ENCODE peak calls at places on chromosomes 1 and 21, in nine cellular contexts. One of them, this sample, is unnamed. For H3K27me3, the result is how much of the 10 kb centered on the place peaks cover.

GRCh38 chr1:21762022-21762404 is 20.9 kb downstream of the USP48 start:
- DNase-seq in left ventricle myocardium inferior: no peak
- DNase-seq in CD8-positive, alpha-beta memory T cell: no peak
- DNase-seq in endodermal cell: no peak
- DNase-seq in heart left ventricle: no peak
- DNase-seq in left lung: no peak
- DNase-seq in IMR-90: no peak
- DNase-seq in ovary: no peak
- DNase-seq in mesendoderm: no peak
- DNase-seq in this sample: no peak

GRCh38 chr1:201624741-201625646 is 86.1 kb downstream of the NAV1 start:
- DNase-seq in left ventricle myocardium inferior: no peak
- DNase-seq in CD8-positive, alpha-beta memory T cell: no peak
- DNase-seq in endodermal cell: no peak
- DNase-seq in heart left ventricle: no peak
- DNase-seq in left lung: no peak
- DNase-seq in IMR-90: peak
- DNase-seq in ovary: no peak
- DNase-seq in mesendoderm: no peak
- DNase-seq in this sample: no peak

GRCh38 chr1:228371741-228372182 is 34.9 kb downstream of the TRIM11 start:
- DNase-seq in left ventricle myocardium inferior: no peak
- DNase-seq in CD8-positive, alpha-beta memory T cell: no peak
- DNase-seq in endodermal cell: no peak
- DNase-seq in heart left ventricle: no peak
- DNase-seq in left lung: no peak
- DNase-seq in IMR-90: no peak
- DNase-seq in ovary: no peak
- DNase-seq in mesendoderm: no peak
- DNase-seq in this sample: peak

GRCh38 chr1:170707116-170707515 is 43.2 kb downstream of the PRRX1 start:
- DNase-seq in left ventricle myocardium inferior: no peak
- DNase-seq in CD8-positive, alpha-beta memory T cell: no peak
- DNase-seq in endodermal cell: no peak
- DNase-seq in heart left ventricle: no peak
- DNase-seq in left lung: no peak
- DNase-seq in IMR-90: no peak
- DNase-seq in ovary: no peak
- DNase-seq in mesendoderm: no peak
- DNase-seq in this sample: no peak

GRCh38 chr1:145983206-145983675 is 13.1 kb downstream of the TXNIP start:
- DNase-seq in left ventricle myocardium inferior: no peak
- DNase-seq in CD8-positive, alpha-beta memory T cell: no peak
- DNase-seq in endodermal cell: no peak
- DNase-seq in heart left ventricle: no peak
- DNase-seq in left lung: no peak
- DNase-seq in IMR-90: no peak
- DNase-seq in ovary: no peak
- DNase-seq in mesendoderm: no peak
- DNase-seq in this sample: no peak

GRCh38 chr21:34544032-34544496 is 32.1 kb upstream of the KCNE1 start:
- DNase-seq in left ventricle myocardium inferior: peak
- DNase-seq in CD8-positive, alpha-beta memory T cell: no peak
- DNase-seq in endodermal cell: peak
- DNase-seq in heart left ventricle: no peak
- DNase-seq in left lung: no peak
- DNase-seq in IMR-90: peak
- DNase-seq in ovary: peak
- DNase-seq in mesendoderm: peak
- DNase-seq in this sample: peak

GRCh38 chr1:162151900-162152829 is 82.7 kb downstream of the NOS1AP start:
- DNase-seq in left ventricle myocardium inferior: no peak
- DNase-seq in CD8-positive, alpha-beta memory T cell: no peak
- DNase-seq in endodermal cell: no peak
- DNase-seq in heart left ventricle: no peak
- DNase-seq in left lung: no peak
- DNase-seq in IMR-90: peak
- DNase-seq in ovary: no peak
- DNase-seq in mesendoderm: no peak
- DNase-seq in this sample: no peak

GRCh38 chr1:157961805-157962762 is 31.4 kb upstream of the KIRREL1 start:
- DNase-seq in left ventricle myocardium inferior: no peak
- DNase-seq in CD8-positive, alpha-beta memory T cell: no peak
- DNase-seq in endodermal cell: no peak
- DNase-seq in heart left ventricle: no peak
- DNase-seq in left lung: no peak
- DNase-seq in IMR-90: peak
- DNase-seq in ovary: no peak
- DNase-seq in mesendoderm: peak
- DNase-seq in this sample: no peak

GRCh38 chr1:57218487-57219079 is 205.3 kb downstream of the DAB1 start:
- DNase-seq in left ventricle myocardium inferior: no peak
- DNase-seq in CD8-positive, alpha-beta memory T cell: no peak
- DNase-seq in endodermal cell: peak
- DNase-seq in heart left ventricle: no peak
- DNase-seq in left lung: no peak
- DNase-seq in IMR-90: peak
- DNase-seq in ovary: no peak
- DNase-seq in mesendoderm: peak
- DNase-seq in this sample: no peak

GRCh38 chr1:55321947-55322346 is 106.8 kb upstream of the USP24 start:
- DNase-seq in left ventricle myocardium inferior: no peak
- DNase-seq in CD8-positive, alpha-beta memory T cell: no peak
- DNase-seq in endodermal cell: peak
- DNase-seq in heart left ventricle: no peak
- DNase-seq in left lung: no peak
- DNase-seq in IMR-90: peak
- DNase-seq in ovary: no peak
- DNase-seq in mesendoderm: no peak
- DNase-seq in this sample: no peak

GRCh38 chr1:201153474-201154388 is 543 bp downstream of the TMEM9 start:
- DNase-seq in left ventricle myocardium inferior: no peak
- DNase-seq in CD8-positive, alpha-beta memory T cell: no peak
- DNase-seq in endodermal cell: no peak
- DNase-seq in heart left ventricle: no peak
- DNase-seq in left lung: no peak
- DNase-seq in IMR-90: peak
- DNase-seq in ovary: no peak
- DNase-seq in mesendoderm: peak
- DNase-seq in this sample: no peak

GRCh38 chr1:234936631-234937389 is 191.8 kb downstream of the TOMM20 start:
- DNase-seq in left ventricle myocardium inferior: no peak
- DNase-seq in CD8-positive, alpha-beta memory T cell: no peak
- DNase-seq in endodermal cell: no peak
- DNase-seq in heart left ventricle: no peak
- DNase-seq in left lung: no peak
- DNase-seq in IMR-90: no peak
- DNase-seq in ovary: no peak
- DNase-seq in mesendoderm: no peak
- DNase-seq in this sample: no peak

DNA sequence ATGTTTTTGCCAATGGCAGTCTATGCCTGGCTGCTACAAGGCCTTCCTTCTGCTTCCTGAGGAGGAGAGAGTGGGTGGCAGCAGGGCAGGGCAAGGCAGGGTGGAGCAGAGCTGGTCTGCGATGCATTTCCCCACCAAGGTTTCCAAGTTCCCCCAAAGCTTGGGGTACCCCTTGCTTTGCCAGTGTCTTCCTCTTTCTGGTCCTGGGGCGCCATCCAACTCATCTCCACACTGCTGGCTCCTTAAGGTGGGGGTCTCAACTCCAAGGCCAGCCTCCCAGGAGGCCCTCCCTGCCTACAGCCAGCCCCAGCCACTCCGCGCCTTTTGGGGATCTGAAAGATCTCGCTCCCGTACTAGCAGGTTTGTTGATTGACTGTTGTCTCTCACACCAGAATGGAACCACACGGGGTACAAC is 3.9 kb upstream of the SKI start:
- DNase-seq in left ventricle myocardium inferior: no peak
- DNase-seq in CD8-positive, alpha-beta memory T cell: no peak
- DNase-seq in endodermal cell: no peak
- DNase-seq in heart left ventricle: no peak
- DNase-seq in left lung: no peak
- DNase-seq in IMR-90: no peak
- DNase-seq in ovary: no peak
- DNase-seq in mesendoderm: no peak
- DNase-seq in this sample: peak
- H3K27me3 ChIP-seq in left ventricle myocardium inferior: under half
- H3K27me3 ChIP-seq in CD8-positive, alpha-beta memory T cell: under half
- H3K27me3 ChIP-seq in endodermal cell: under half
- H3K27me3 ChIP-seq in heart left ventricle: under half
- H3K27me3 ChIP-seq in left lung: under half
- H3K27me3 ChIP-seq in IMR-90: under half
- H3K27me3 ChIP-seq in ovary: under half
- H3K27me3 ChIP-seq in mesendoderm: under half
- H3K27me3 ChIP-seq in this sample: under half

DNA sequence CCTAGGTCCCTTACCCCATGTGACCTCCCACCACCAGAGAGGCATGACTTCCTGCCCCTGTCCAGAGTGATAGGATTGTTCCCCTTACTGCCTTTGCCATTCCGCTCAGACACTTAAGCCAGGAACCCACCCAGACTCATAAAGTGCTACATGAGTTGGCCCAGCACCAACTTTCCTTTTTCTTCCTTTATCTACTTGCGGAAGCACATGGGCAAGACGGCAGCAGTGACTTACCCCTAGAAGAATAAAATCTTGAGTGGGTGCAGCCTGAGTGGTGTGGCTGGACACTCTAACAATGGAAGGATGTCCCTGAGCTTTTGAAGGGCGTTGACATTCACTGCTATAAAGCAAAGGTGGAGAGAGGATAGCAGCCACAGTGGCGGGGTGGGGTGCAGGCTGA is 100.1 kb downstream of the MAB21L3 start:
- DNase-seq in left ventricle myocardium inferior: no peak
- DNase-seq in CD8-positive, alpha-beta memory T cell: no peak
- DNase-seq in endodermal cell: no peak
- DNase-seq in heart left ventricle: no peak
- DNase-seq in left lung: no peak
- DNase-seq in IMR-90: no peak
- DNase-seq in ovary: no peak
- DNase-seq in mesendoderm: no peak
- DNase-seq in this sample: no peak
- H3K27me3 ChIP-seq in left ventricle myocardium inferior: under half
- H3K27me3 ChIP-seq in CD8-positive, alpha-beta memory T cell: under half
- H3K27me3 ChIP-seq in endodermal cell: under half
- H3K27me3 ChIP-seq in heart left ventricle: under half
- H3K27me3 ChIP-seq in left lung: under half
- H3K27me3 ChIP-seq in IMR-90: under half
- H3K27me3 ChIP-seq in ovary: under half
- H3K27me3 ChIP-seq in mesendoderm: under half
- H3K27me3 ChIP-seq in this sample: under half

DNA sequence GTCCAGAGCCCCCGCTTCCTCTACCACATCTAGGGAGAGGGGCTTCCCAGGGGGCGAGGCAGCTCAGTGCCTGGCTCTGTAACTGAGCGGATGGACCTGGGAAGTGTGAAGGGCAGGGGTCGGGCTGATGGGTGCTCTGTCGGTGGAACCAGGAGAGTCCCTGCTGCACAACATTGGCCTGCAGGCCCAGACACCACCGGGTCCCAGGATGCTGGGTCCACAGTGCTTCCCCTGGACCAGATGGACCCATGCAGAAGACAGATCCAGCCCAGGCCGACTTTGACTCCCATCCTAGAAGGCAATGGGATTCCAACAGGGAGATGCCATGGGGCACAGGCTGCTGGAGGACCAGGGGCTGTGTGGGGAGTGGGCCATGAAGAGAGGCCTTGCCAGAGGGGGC is 212.9 kb downstream of the GRIK3 start:
- DNase-seq in left ventricle myocardium inferior: no peak
- DNase-seq in CD8-positive, alpha-beta memory T cell: no peak
- DNase-seq in endodermal cell: no peak
- DNase-seq in heart left ventricle: no peak
- DNase-seq in left lung: no peak
- DNase-seq in IMR-90: no peak
- DNase-seq in ovary: no peak
- DNase-seq in mesendoderm: no peak
- DNase-seq in this sample: no peak
- H3K27me3 ChIP-seq in left ventricle myocardium inferior: half or more
- H3K27me3 ChIP-seq in CD8-positive, alpha-beta memory T cell: under half
- H3K27me3 ChIP-seq in endodermal cell: under half
- H3K27me3 ChIP-seq in heart left ventricle: half or more
- H3K27me3 ChIP-seq in left lung: under half
- H3K27me3 ChIP-seq in IMR-90: under half
- H3K27me3 ChIP-seq in ovary: under half
- H3K27me3 ChIP-seq in mesendoderm: under half
- H3K27me3 ChIP-seq in this sample: under half

GRCh38 chr1:34212673-34213072 is 36.0 kb downstream of the C1orf94 start:
- DNase-seq in left ventricle myocardium inferior: no peak
- DNase-seq in CD8-positive, alpha-beta memory T cell: no peak
- DNase-seq in endodermal cell: no peak
- DNase-seq in heart left ventricle: no peak
- DNase-seq in left lung: no peak
- DNase-seq in IMR-90: no peak
- DNase-seq in ovary: no peak
- DNase-seq in mesendoderm: no peak
- DNase-seq in this sample: no peak
- H3K27me3 ChIP-seq in left ventricle myocardium inferior: half or more
- H3K27me3 ChIP-seq in CD8-positive, alpha-beta memory T cell: under half
- H3K27me3 ChIP-seq in endodermal cell: half or more
- H3K27me3 ChIP-seq in heart left ventricle: under half
- H3K27me3 ChIP-seq in left lung: under half
- H3K27me3 ChIP-seq in IMR-90: under half
- H3K27me3 ChIP-seq in ovary: under half
- H3K27me3 ChIP-seq in mesendoderm: under half
- H3K27me3 ChIP-seq in this sample: under half

DNA sequence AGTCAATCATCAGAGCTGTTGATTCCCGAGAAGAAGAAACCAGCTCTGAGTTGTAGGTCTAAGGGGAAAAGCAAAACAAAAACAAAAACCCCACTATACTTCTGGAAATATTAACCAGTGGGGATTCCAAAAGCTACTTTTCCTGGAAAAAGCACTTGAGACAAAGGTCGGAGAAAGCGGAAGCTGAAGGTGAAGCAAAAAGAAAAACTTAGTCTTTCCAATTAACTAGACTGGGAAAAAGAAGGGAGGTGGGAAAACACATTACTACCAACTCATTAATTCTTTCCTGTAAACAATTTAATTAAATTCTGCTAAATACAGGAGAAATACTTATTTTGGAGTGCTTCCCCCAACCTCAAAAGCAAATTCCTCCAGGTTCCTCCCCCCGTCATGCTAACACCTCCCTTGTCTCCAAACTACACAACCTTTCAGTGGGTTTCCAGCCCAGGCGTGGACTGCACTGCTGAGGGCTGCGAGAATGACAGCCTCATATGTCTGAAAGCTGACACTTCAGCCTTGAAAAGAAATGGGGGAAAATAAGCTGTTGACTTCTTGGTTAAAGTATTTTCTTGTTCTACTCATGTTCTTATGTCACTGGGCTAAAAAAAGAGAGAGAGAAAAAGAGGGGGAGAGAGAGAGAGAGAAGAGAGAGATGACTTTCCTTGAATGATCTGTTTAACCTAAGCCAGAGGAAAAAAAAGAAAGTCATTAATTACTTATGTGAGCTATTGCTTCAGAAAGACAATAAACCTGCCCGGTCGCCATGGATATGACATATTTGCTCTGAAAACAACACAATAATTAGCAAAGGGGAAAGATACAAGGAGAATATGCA is 5.1 kb downstream of the CASZ1 start:
- DNase-seq in left ventricle myocardium inferior: no peak
- DNase-seq in CD8-positive, alpha-beta memory T cell: no peak
- DNase-seq in endodermal cell: no peak
- DNase-seq in heart left ventricle: no peak
- DNase-seq in left lung: no peak
- DNase-seq in IMR-90: no peak
- DNase-seq in ovary: no peak
- DNase-seq in mesendoderm: peak
- DNase-seq in this sample: no peak
- H3K27me3 ChIP-seq in left ventricle myocardium inferior: under half
- H3K27me3 ChIP-seq in CD8-positive, alpha-beta memory T cell: under half
- H3K27me3 ChIP-seq in endodermal cell: half or more
- H3K27me3 ChIP-seq in heart left ventricle: under half
- H3K27me3 ChIP-seq in left lung: under half
- H3K27me3 ChIP-seq in IMR-90: half or more
- H3K27me3 ChIP-seq in ovary: under half
- H3K27me3 ChIP-seq in mesendoderm: under half
- H3K27me3 ChIP-seq in this sample: under half